ENCODE peak calls at places on chromosomes 13 and 19, in four cellular contexts. Z is tibial nerve, Q is breast epithelium, K is IMR-90. J is an unnamed sample.

GRCh38 chr19:17902701-17903100 is 30.1 kb upstream of the CCDC124 start:
- DNase-seq in Z (no peak), Q (no peak), K (peak), J (no peak)

GRCh38 chr13:106772202-106772601 is 204.3 kb upstream of the ARGLU1 start:
- DNase-seq in Z (no peak), Q (no peak), K (no peak), J (no peak)

GRCh38 chr19:15456441-15456840 is 6.7 kb upstream of the WIZ start:
- DNase-seq in Z (no peak), Q (no peak), K (no peak), J (no peak)

GRCh38 chr19:41872775-41873647 is 4.1 kb upstream of the CD79A start:
- DNase-seq in Z (no peak), Q (peak), K (peak), J (peak)

GRCh38 chr13:90091611-90092010 is 1255.9 kb upstream of the MIR17HG start:
- DNase-seq in Z (no peak), Q (no peak), K (no peak), J (no peak)

GRCh38 chr13:45879666-45880065 is 28.1 kb upstream of the SIAH3 start:
- DNase-seq in Z (no peak), Q (peak), K (no peak), J (no peak)

GRCh38 chr13:94073006-94073744 is 406.3 kb downstream of the DCT start:
- DNase-seq in Z (no peak), Q (no peak), K (peak), J (no peak)

GRCh38 chr13:50916701-50917184 is 7.2 kb downstream of the RNASEH2B start:
- DNase-seq in Z (no peak), Q (no peak), K (no peak), J (no peak)

GRCh38 chr19:5230730-5231555 is 109.7 kb downstream of the PTPRS start:
- DNase-seq in Z (no peak), Q (no peak), K (no peak), J (no peak)

GRCh38 chr19:34588846-34589245 is 88.1 kb downstream of the SCGB2B2 start:
- DNase-seq in Z (no peak), Q (no peak), K (no peak), J (no peak)

GRCh38 chr13:51955281-51955771 is 55.9 kb downstream of the ATP7B start:
- DNase-seq in Z (no peak), Q (no peak), K (no peak), J (no peak)

GRCh38 chr13:104833221-104833620 is 1702.2 kb downstream of the EFNB2 start:
- DNase-seq in Z (no peak), Q (no peak), K (no peak), J (no peak)

GRCh38 chr13:25420161-25420560 is 48.4 kb downstream of the ATP8A2 start:
- DNase-seq in Z (no peak), Q (no peak), K (no peak), J (no peak)

GRCh38 chr13:32911506-32911905 is 104.7 kb upstream of the KL start:
- DNase-seq in Z (no peak), Q (no peak), K (peak), J (peak)

GRCh38 chr19:7540761-7541480 is 5.4 kb downstream of the PNPLA6 start:
- DNase-seq in Z (no peak), Q (no peak), K (peak), J (peak)

GRCh38 chr19:35744688-35745327 is 410 bp downstream of the U2AF1L4 start:
- DNase-seq in Z (peak), Q (peak), K (peak), J (peak)
- TF ChIP-seq POLR2A in Z (no peak), Q (no peak), K (peak), J (peak)

GRCh38 chr19:20162821-20163220 is 4.2 kb upstream of the ZNF486 start:
- DNase-seq in Z (no peak), Q (no peak), K (no peak), J (no peak)

GRCh38 chr19:20164456-20164855 is 2.6 kb upstream of the ZNF486 start:
- DNase-seq in Z (no peak), Q (no peak), K (no peak), J (no peak)

GRCh38 chr19:20165971-20166592 is 932 bp upstream of the ZNF486 start:
- DNase-seq in Z (no peak), Q (no peak), K (no peak), J (no peak)

GRCh38 chr19:20171285-20171684 is 4.3 kb downstream of the ZNF486 start:
- DNase-seq in Z (no peak), Q (no peak), K (no peak), J (no peak)

GRCh38 chr19:20167020-20167644 is at the start of gene ZNF486:
- DNase-seq in Z (peak), Q (peak), K (peak), J (peak)
- TF ChIP-seq POLR2A in Z (peak), Q (no peak), K (peak), J (no peak)

GRCh38 chr19:39433480-39434079 is 2.2 kb downstream of the RPS16 start:
- DNase-seq in Z (no peak), Q (no peak), K (no peak), J (no peak)

GRCh38 chr19:39428309-39429112 is 7.2 kb downstream of the RPS16 start:
- DNase-seq in Z (peak), Q (no peak), K (peak), J (peak)

GRCh38 chr19:39432677-39433025 is 3.1 kb downstream of the RPS16 start:
- DNase-seq in Z (no peak), Q (no peak), K (no peak), J (no peak)

GRCh38 chr19:39427707-39428106 is 8.0 kb downstream of the RPS16 start:
- DNase-seq in Z (no peak), Q (no peak), K (no peak), J (no peak)

GRCh38 chr19:39430675-39431593 is 4.8 kb downstream of the RPS16 start:
- DNase-seq in Z (no peak), Q (no peak), K (peak), J (peak)
- TF ChIP-seq POLR2A in Z (no peak), Q (no peak), K (peak), J (peak)

DNA sequence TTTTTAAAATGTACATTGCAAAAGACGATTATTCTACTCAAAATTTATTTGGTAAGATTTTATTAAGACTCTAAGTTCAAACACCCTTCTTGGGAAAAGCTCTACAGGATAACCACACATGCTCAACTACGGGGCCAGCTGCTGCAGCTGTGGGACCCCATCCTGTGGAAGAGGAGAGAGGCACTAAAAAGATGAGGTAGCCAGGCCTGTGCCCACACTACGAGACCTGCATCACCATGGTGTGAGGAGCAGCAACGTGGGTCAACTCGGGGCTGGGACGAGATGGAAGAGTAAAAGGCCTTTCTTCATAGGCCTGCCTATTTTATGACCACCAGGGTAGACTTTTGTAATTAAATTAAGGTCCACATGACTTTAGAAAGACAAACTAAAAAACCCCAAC is 4.6 kb upstream of the CCNP start:
- DNase-seq in Z (no peak), Q (no peak), K (no peak), J (no peak)
- TF ChIP-seq POLR2A in Z (no peak), Q (no peak), K (no peak), J (no peak)

GRCh38 chr19:52191374-52191773 is 1.5 kb downstream of the PPP2R1A start:
- DNase-seq in Z (no peak), Q (no peak), K (no peak), J (no peak)

GRCh38 chr19:52188822-52189744 is 769 bp upstream of the PPP2R1A start:
- DNase-seq in Z (no peak), Q (peak), K (no peak), J (no peak)

GRCh38 chr19:52189745-52190678 is at the start of gene PPP2R1A:
- DNase-seq in Z (peak), Q (peak), K (peak), J (peak)

GRCh38 chr19:52190679-52191293 is 934 bp downstream of the PPP2R1A start:
- DNase-seq in Z (no peak), Q (peak), K (peak), J (no peak)

DNA sequence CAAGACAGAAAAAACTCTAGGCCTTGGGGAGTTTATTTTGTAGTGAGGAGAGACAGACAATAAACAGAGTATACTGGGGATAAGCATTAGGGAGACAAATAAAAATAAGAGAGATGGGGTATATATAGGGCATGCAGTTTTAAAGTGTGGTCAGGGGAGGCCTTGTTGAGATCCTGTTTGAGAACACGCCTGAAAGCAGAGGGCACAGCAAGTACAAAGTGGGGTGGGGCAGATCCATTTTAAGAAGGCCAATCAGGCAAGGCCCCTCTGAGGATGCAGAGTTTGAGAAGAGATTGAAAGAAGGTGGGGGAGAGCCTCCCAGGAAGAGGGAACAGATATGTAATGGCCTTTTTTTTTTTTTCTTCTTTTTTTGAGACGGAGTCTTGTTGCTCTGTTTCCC is 2.1 kb downstream of the PPP2R1A start:
- DNase-seq in Z (no peak), Q (no peak), K (no peak), J (no peak)
- TF ChIP-seq POLR2A in Z (no peak), Q (no peak), K (no peak), J (no peak)

DNA sequence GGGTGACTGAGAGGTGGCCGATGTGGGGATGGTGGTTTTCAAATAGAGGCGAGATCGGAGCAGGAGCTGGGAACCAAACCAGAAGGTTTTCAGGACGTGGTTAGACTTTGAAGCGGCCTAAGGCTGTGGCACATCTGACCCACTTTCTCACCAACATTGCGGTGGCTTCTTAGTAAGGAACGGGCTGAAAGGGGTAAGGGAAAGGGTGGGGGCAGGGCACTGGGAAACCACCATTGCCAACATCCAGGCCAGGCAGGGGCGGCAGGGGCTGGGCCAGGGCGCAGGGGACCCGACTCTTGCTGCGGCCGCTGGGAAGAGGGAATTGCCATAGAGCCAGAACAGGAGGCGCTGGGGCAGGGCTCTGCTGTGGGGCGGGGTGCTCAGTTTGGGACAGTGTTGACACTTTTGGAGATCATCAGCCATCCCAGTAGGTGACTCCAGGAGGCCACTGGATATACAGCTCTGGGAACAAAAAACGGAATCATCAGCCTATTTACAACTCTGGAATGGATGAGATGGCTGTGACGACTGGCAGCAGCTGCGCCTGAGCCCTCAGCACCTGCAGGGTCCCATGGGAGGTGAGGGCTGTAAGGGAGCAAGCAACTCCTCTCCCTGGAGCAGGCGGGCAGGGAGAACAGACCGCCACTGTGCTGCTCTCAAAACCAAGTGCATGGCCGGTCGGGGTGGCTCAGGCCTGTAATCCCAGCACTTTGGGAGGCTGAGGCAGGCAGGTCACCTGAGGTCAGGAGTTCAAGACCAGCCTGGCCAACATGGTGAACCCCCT is 52.2 kb downstream of the IRS2 start:
- DNase-seq in Z (no peak), Q (no peak), K (no peak), J (no peak)
- TF ChIP-seq POLR2A in Z (no peak), Q (no peak), K (no peak), J (no peak)

GRCh38 chr19:10380311-10381102 is at the start of gene TYK2:
- DNase-seq in Z (peak), Q (peak), K (peak), J (peak)
- TF ChIP-seq POLR2A in Z (peak), Q (no peak), K (no peak), J (peak)

GRCh38 chr19:52942371-52943133 is 19.3 kb upstream of the ZNF888 start:
- DNase-seq in Z (peak), Q (peak), K (peak), J (peak)
- TF ChIP-seq POLR2A in Z (peak), Q (peak), K (peak), J (peak)

DNA sequence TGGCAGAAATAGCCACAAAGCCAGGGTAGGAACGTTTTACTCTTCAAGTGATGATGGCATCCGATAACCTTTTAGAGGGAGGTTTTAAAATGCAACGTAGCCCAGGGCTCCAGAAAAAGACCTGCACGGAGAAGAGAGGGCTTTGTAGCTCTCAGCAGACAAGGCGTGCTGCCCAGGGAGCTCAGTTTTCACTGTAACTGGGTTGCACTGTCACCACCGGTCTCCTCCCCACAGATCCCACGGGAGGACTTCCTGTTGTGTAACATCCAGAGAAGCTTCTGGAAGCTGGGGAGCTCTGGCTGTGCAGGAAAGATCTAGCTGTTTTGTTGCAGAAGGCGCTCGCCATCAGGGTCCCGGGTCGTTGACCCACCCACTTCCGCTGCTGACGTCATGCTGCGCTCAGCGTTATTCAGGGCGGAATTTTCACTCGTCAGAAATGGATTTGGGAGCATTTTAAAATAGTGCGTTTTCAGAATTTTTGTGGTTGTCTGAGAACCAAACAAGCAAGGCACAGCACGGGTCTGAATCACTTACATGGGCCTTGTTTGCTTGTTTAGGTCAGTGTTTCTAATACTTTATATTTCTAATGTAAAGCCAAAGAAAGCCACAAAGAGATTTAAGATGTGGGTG is 50.8 kb downstream of the ATP11A start:
- DNase-seq in Z (peak), Q (peak), K (peak), J (no peak)
- TF ChIP-seq POLR2A in Z (no peak), Q (no peak), K (peak), J (no peak)

GRCh38 chr19:45478454-45479238 is 10.8 kb downstream of the FOSB start:
- DNase-seq in Z (peak), Q (peak), K (peak), J (no peak)
- TF ChIP-seq POLR2A in Z (peak), Q (no peak), K (no peak), J (no peak)